ENCODE peak calls at places on chromosomes 12 and 14, in five cellular contexts. W, Z, R, O and U are unnamed samples.

GRCh38 chr12:119762619-119763018 is 94.7 kb downstream of the PRKAB1 start:
- DNase-seq in Z (no peak), W (no peak), R (no peak), O (no peak), U (no peak)

GRCh38 chr14:64857979-64858740 is 21.5 kb downstream of the SPTB start:
- DNase-seq in W (no peak), R (no peak), Z (no peak), O (no peak), U (no peak)

GRCh38 chr14:39367387-39367751 is 64.9 kb downstream of the FBXO33 start:
- DNase-seq in R (no peak), W (no peak), Z (no peak), O (no peak), U (no peak)

GRCh38 chr14:65187421-65188049 is 85.2 kb upstream of the MAX start:
- DNase-seq in O (no peak), Z (no peak), W (no peak), R (no peak), U (no peak)

GRCh38 chr14:79643132-79643531 is 568.2 kb downstream of the DIO2 start:
- DNase-seq in O (no peak), Z (no peak), R (no peak), W (no peak), U (peak)

GRCh38 chr14:59187802-59188460 is 536 bp upstream of the DAAM1 start:
- DNase-seq in O (peak), Z (peak), W (peak), R (peak), U (peak)

GRCh38 chr14:94441130-94441529 is 11.5 kb downstream of the SERPINA11 start:
- DNase-seq in O (no peak), R (no peak), W (no peak), Z (no peak), U (no peak)

GRCh38 chr14:24081739-24082204 is 10.4 kb downstream of the CPNE6 start:
- DNase-seq in R (no peak), Z (peak), W (no peak), O (no peak), U (no peak)

GRCh38 chr12:67650127-67650495 is 1.6 kb downstream of the DYRK2 start:
- DNase-seq in R (peak), O (peak), Z (peak), W (no peak), U (no peak)

GRCh38 chr14:44565968-44566367 is 58.9 kb upstream of the FSCB start:
- DNase-seq in Z (no peak), W (no peak), O (peak), R (no peak), U (no peak)

GRCh38 chr12:125065753-125066570 is 727 bp downstream of the AACS start:
- DNase-seq in W (peak), R (no peak), O (peak), Z (no peak), U (no peak)

GRCh38 chr14:81561084-81561775 is 27.6 kb upstream of the SEL1L start:
- DNase-seq in Z (no peak), O (no peak), W (no peak), R (no peak), U (no peak)

GRCh38 chr12:77736219-77736965 is 94.3 kb upstream of the NAV3 start:
- DNase-seq in Z (no peak), O (no peak), R (no peak), W (no peak), U (no peak)

GRCh38 chr14:74579447-74580274 is 32.4 kb downstream of the LTBP2 start:
- DNase-seq in R (no peak), W (peak), Z (no peak), O (peak), U (no peak)

GRCh38 chr12:29238822-29239291 is 89.8 kb downstream of the FAR2 start:
- DNase-seq in Z (no peak), O (no peak), R (no peak), W (no peak), U (no peak)

GRCh38 chr14:50344116-50344775 is 32.1 kb downstream of the DMAC2L start:
- DNase-seq in R (no peak), W (peak), O (peak), Z (no peak), U (no peak)

GRCh38 chr12:26863515-26863914 is 30.5 kb upstream of the ITPR2 start:
- DNase-seq in Z (no peak), O (peak), W (peak), R (no peak), U (peak)

GRCh38 chr12:53287741-53288216 is 7.6 kb upstream of the PFDN5 start:
- DNase-seq in Z (peak), O (peak), R (peak), W (peak), U (peak)

GRCh38 chr12:82688035-82688501 is 1.4 kb downstream of the TMTC2 start:
- DNase-seq in W (peak), R (no peak), Z (no peak), O (peak), U (peak)

GRCh38 chr14:44531648-44532047 is 24.6 kb upstream of the FSCB start:
- DNase-seq in R (no peak), O (peak), W (no peak), Z (no peak), U (no peak)

GRCh38 chr12:47903151-47903611 is 1.6 kb downstream of the VDR start:
- DNase-seq in Z (no peak), R (peak), W (peak), O (peak), U (peak)